ENCODE peak calls at places on chromosomes 3 and 15, in ten cellular contexts. B is cardiac muscle cell, G is Panc1, R is ovary, J is fibroblast of lung, Q is psoas muscle, L is heart right ventricle, N is spleen, T is heart left ventricle, A is MM.1S. K is an unnamed sample. For H3K4me1, the result is how much of the 10 kb centered on the place peaks cover.

GRCh38 chr15:27095809-27096580 is 125.0 kb downstream of the GABRG3 start:
- DNase-seq in J (peak), L (no peak), T (no peak), Q (no peak), A (no peak), B (peak), R (no peak), N (no peak), G (no peak), K (no peak)

GRCh38 chr3:183370391-183370790 is 58.0 kb downstream of the MCF2L2 start:
- DNase-seq in N (no peak), R (no peak), A (no peak), G (no peak), B (peak), J (peak), T (no peak), Q (no peak), L (no peak), K (no peak)

GRCh38 chr15:41804361-41804760 is 23.5 kb upstream of the JMJD7 start:
- DNase-seq in T (no peak), A (no peak), N (no peak), R (no peak), Q (no peak), L (no peak), G (no peak), B (no peak), J (no peak), K (no peak)

GRCh38 chr15:25661898-25662297 is 201.2 kb downstream of the ATP10A start:
- DNase-seq in T (no peak), G (no peak), J (no peak), N (no peak), Q (no peak), A (no peak), R (no peak), L (no peak), B (no peak), K (no peak)

GRCh38 chr3:142270407-142270806 is 45.0 kb upstream of the GK5 start:
- DNase-seq in Q (no peak), J (no peak), N (no peak), R (no peak), A (no peak), G (no peak), B (no peak), L (no peak), T (no peak), K (no peak)

GRCh38 chr15:66644000-66644787 is 57.8 kb upstream of the SMAD6 start:
- DNase-seq in Q (no peak), J (no peak), G (no peak), L (no peak), T (no peak), A (no peak), N (peak), R (no peak), B (peak), K (no peak)

GRCh38 chr15:48020166-48020565 is 100.6 kb upstream of the SLC24A5 start:
- DNase-seq in R (no peak), G (no peak), A (no peak), B (no peak), Q (no peak), L (no peak), T (no peak), N (no peak), J (no peak), K (no peak)

GRCh38 chr15:41024141-41024540 is 70.9 kb downstream of the CHAC1 start:
- DNase-seq in B (peak), G (no peak), Q (no peak), A (no peak), T (no peak), J (peak), L (no peak), N (no peak), R (no peak), K (no peak)

GRCh38 chr15:90979582-90979981 is 14.8 kb downstream of the PRC1 start:
- DNase-seq in A (no peak), T (no peak), N (no peak), G (no peak), Q (no peak), R (no peak), B (no peak), L (no peak), J (no peak), K (no peak)

GRCh38 chr3:170712798-170713197 is 126.9 kb upstream of the SLC7A14 start:
- DNase-seq in G (no peak), Q (no peak), N (no peak), J (no peak), T (no peak), L (no peak), R (no peak), A (no peak), B (no peak), K (no peak)

GRCh38 chr3:193132247-193132646 is 108.8 kb upstream of the PLAAT1 start:
- DNase-seq in A (no peak), B (no peak), L (no peak), T (no peak), Q (no peak), G (no peak), J (no peak), R (no peak), N (no peak), K (no peak)

GRCh38 chr15:27017168-27017809 is 46.3 kb downstream of the GABRG3 start:
- DNase-seq in L (no peak), Q (no peak), G (peak), B (peak), A (peak), R (no peak), N (no peak), T (no peak), J (peak), K (no peak)

GRCh38 chr15:89114974-89115373 is 26.7 kb downstream of the ABHD2 start:
- DNase-seq in A (peak), Q (no peak), L (peak), B (peak), J (peak), R (no peak), G (no peak), T (no peak), N (no peak), K (no peak)

GRCh38 chr3:190709351-190709773 is 153.1 kb downstream of the GMNC start:
- DNase-seq in A (no peak), T (no peak), G (no peak), N (no peak), L (no peak), R (no peak), J (peak), Q (no peak), B (peak), K (no peak)

GRCh38 chr3:46087871-46088270 is 60.6 kb upstream of the XCR1 start:
- DNase-seq in T (no peak), A (peak), N (no peak), J (peak), L (no peak), Q (no peak), R (no peak), G (no peak), B (peak), K (no peak)

DNA sequence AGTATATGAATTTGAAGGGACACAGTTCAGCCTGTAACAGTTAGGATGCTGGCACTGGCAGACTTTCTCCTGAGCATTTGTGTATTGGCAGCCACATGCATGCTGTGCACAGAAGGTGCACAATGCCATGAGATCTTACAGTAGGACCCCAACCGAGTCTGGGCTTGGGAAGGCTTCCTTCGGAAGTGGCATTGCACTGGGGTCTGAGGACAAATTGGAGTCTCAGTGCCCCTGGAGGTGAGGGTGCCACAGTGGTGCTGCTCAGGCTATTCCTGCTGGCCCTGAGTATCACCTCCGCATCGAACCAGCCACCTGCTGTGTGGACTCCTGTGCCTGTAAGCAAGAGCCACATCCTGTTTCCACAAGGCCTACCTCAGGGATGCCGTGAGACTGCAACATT is 99.5 kb downstream of the DNAJB8 start:
- DNase-seq in N (peak), A (no peak), J (no peak), G (no peak), B (no peak), L (no peak), T (no peak), Q (no peak), R (no peak), K (no peak)
- H3K27ac ChIP-seq in N (no peak), A (no peak), J (no peak), G (no peak), B (no peak), L (peak), T (peak), Q (no peak), R (no peak), K (no peak)

GRCh38 chr3:16824085-16824696 is 60.6 kb upstream of the PLCL2 start:
- DNase-seq in N (no peak), G (no peak), A (peak), T (no peak), J (no peak), Q (no peak), B (no peak), L (no peak), R (no peak), K (no peak)
- TF ChIP-seq CTCF in N (no peak), G (no peak), A (no peak), T (no peak), J (no peak), Q (no peak), B (no peak), L (no peak), R (no peak), K (no peak)

GRCh38 chr15:79954659-79955058 is 16.3 kb downstream of the BCL2A1 start:
- DNase-seq in J (no peak), R (no peak), L (no peak), Q (no peak), N (no peak), G (no peak), T (peak), A (no peak), B (no peak), K (no peak)

GRCh38 chr15:79957741-79958140 is 13.3 kb downstream of the BCL2A1 start:
- DNase-seq in T (no peak), R (no peak), B (peak), J (no peak), G (no peak), N (no peak), L (no peak), A (no peak), Q (no peak), K (no peak)

GRCh38 chr15:79953951-79954444 is 17.0 kb downstream of the BCL2A1 start:
- DNase-seq in L (no peak), B (no peak), R (no peak), N (no peak), T (no peak), A (no peak), J (peak), G (no peak), Q (no peak), K (no peak)

GRCh38 chr15:79952329-79952728 is 18.7 kb downstream of the BCL2A1 start:
- DNase-seq in A (no peak), R (no peak), Q (no peak), B (no peak), G (no peak), J (peak), T (no peak), N (no peak), L (no peak), K (no peak)

GRCh38 chr15:79956354-79956939 is 14.5 kb downstream of the BCL2A1 start:
- DNase-seq in R (no peak), G (no peak), N (no peak), A (no peak), J (peak), B (no peak), Q (no peak), T (no peak), L (no peak), K (no peak)
- H3K4me1 ChIP-seq in R (under half), G (under half), N (under half), A (under half), J (under half), B (under half), Q (under half), T (under half), L (under half), K (under half)

DNA sequence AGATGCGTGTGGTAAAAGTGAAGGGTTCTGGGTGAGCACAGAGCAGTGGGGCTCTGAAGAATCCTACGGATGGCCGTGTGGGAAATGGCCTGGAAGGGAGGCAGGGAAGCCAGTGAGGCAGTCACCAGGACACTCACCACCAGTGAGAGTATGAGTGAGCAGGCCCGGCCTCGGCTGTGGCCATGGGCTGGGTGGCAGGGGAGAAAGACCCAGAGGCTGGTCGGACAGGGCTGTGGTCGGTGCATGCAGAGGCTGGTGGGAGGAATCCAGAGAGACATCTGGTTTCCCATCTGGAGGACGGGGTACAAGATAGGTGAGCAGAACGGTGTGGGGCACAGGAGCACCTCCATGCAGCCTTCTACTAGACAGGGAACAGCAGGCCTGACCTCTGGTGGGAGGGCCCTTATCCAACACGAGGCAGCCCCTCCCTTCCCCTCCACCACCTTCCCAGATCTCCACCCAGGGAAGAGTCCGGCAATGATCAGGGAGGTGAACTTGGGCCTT is 10.1 kb downstream of the PCSK6 start:
- DNase-seq in N (peak), B (no peak), Q (no peak), L (no peak), A (no peak), T (no peak), R (no peak), J (no peak), G (no peak), K (no peak)
- H3K27ac ChIP-seq in N (no peak), B (no peak), Q (no peak), L (no peak), A (no peak), T (no peak), R (no peak), J (no peak), G (no peak), K (no peak)

GRCh38 chr3:168472811-168473210 is 377.1 kb upstream of the GOLIM4 start:
- DNase-seq in L (no peak), B (no peak), Q (no peak), T (no peak), N (no peak), G (no peak), J (no peak), A (no peak), R (no peak), K (no peak)

GRCh38 chr3:168461793-168462192 is 366.1 kb upstream of the GOLIM4 start:
- DNase-seq in L (no peak), J (no peak), R (no peak), T (no peak), A (no peak), N (no peak), B (no peak), Q (no peak), G (no peak), K (no peak)

GRCh38 chr3:168467085-168467714 is 371.5 kb upstream of the GOLIM4 start:
- DNase-seq in B (peak), T (no peak), N (no peak), J (peak), L (peak), A (peak), R (no peak), Q (no peak), G (no peak), K (no peak)
- TF ChIP-seq CTCF in B (peak), T (peak), N (no peak), J (peak), L (peak), A (peak), R (no peak), Q (peak), G (peak), K (no peak)

GRCh38 chr3:120437559-120437958 is 13.2 kb downstream of the FSTL1 start:
- DNase-seq in R (no peak), N (no peak), T (no peak), J (no peak), L (no peak), A (no peak), G (no peak), B (no peak), Q (no peak), K (no peak)

GRCh38 chr3:120438216-120438615 is 12.6 kb downstream of the FSTL1 start:
- DNase-seq in T (no peak), G (no peak), Q (no peak), R (no peak), L (no peak), J (no peak), B (no peak), N (no peak), A (no peak), K (no peak)

GRCh38 chr3:120440001-120440703 is 10.6 kb downstream of the FSTL1 start:
- DNase-seq in Q (no peak), B (peak), T (no peak), A (no peak), J (no peak), N (no peak), R (no peak), L (no peak), G (no peak), K (no peak)

GRCh38 chr3:120440762-120441161 is 10.0 kb downstream of the FSTL1 start:
- DNase-seq in L (no peak), G (no peak), N (no peak), T (no peak), A (no peak), Q (no peak), J (no peak), R (no peak), B (no peak), K (no peak)

DNA sequence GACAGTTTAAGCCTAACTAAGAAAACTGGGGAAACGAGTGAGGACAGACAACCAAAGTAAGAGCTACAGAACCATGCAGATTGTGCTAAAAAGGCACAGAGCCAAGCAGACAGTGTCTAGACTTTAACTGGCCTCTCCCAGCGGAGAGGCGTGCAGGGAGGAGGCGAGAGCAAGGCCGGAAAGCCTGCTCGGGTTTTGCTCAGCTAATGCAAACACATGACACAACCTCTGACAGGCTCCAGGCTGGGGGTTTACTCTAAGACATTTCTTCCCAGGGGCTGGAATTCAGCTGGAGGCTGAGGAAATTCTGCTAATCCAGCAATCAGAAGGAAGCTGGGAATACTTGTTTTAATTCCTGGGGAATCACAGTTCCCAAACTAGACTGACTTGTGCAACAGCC is 11.8 kb downstream of the FSTL1 start:
- DNase-seq in G (no peak), L (peak), J (peak), Q (peak), B (peak), R (peak), T (peak), N (no peak), A (no peak), K (peak)
- H3K4me1 ChIP-seq in G (under half), L (half or more), J (under half), Q (under half), B (under half), R (under half), T (under half), N (under half), A (under half), K (half or more)

K was measured in thoracic aorta.